ENCODE peak calls at places on chromosomes 3 and 15, in nine cellular contexts. One of them, this sample, is unnamed.

GRCh38 chr15:81301815-81302399 is 22.0 kb downstream of the STARD5 start:
- DNase-seq in activated CD4-positive, alpha-beta T cell treated with anti-CD3 and anti-CD28 coated beads, Interleukin-2, amount 50 U/mL, for 24 hours: no peak
- DNase-seq in pancreas: no peak
- DNase-seq in IMR-90: no peak
- DNase-seq in stimulated activated CD8-positive, alpha-beta memory T cell treated with anti-CD3 and anti-CD28 coated beads, Interleukin-2, amount 100 ng/mL, for 1 hour: no peak
- DNase-seq in LoVo: no peak
- DNase-seq in NCI-H1694: no peak
- DNase-seq in naive thymus-derived CD8-positive, alpha-beta T cell: no peak
- DNase-seq in HTR-8/SVneo: no peak
- DNase-seq in this sample: no peak

GRCh38 chr3:170608475-170608874 is 22.6 kb upstream of the SLC7A14 start:
- DNase-seq in activated CD4-positive, alpha-beta T cell treated with anti-CD3 and anti-CD28 coated beads, Interleukin-2, amount 50 U/mL, for 24 hours: no peak
- DNase-seq in pancreas: no peak
- DNase-seq in IMR-90: no peak
- DNase-seq in stimulated activated CD8-positive, alpha-beta memory T cell treated with anti-CD3 and anti-CD28 coated beads, Interleukin-2, amount 100 ng/mL, for 1 hour: no peak
- DNase-seq in LoVo: no peak
- DNase-seq in NCI-H1694: no peak
- DNase-seq in naive thymus-derived CD8-positive, alpha-beta T cell: no peak
- DNase-seq in HTR-8/SVneo: no peak
- DNase-seq in this sample: no peak

GRCh38 chr3:115785782-115786181 is 162.5 kb downstream of the GAP43 start:
- DNase-seq in activated CD4-positive, alpha-beta T cell treated with anti-CD3 and anti-CD28 coated beads, Interleukin-2, amount 50 U/mL, for 24 hours: no peak
- DNase-seq in pancreas: no peak
- DNase-seq in IMR-90: no peak
- DNase-seq in stimulated activated CD8-positive, alpha-beta memory T cell treated with anti-CD3 and anti-CD28 coated beads, Interleukin-2, amount 100 ng/mL, for 1 hour: no peak
- DNase-seq in LoVo: no peak
- DNase-seq in NCI-H1694: no peak
- DNase-seq in naive thymus-derived CD8-positive, alpha-beta T cell: no peak
- DNase-seq in HTR-8/SVneo: no peak
- DNase-seq in this sample: no peak

GRCh38 chr3:133089906-133090305 is 51.7 kb downstream of the TMEM108 start:
- DNase-seq in activated CD4-positive, alpha-beta T cell treated with anti-CD3 and anti-CD28 coated beads, Interleukin-2, amount 50 U/mL, for 24 hours: no peak
- DNase-seq in pancreas: no peak
- DNase-seq in IMR-90: no peak
- DNase-seq in stimulated activated CD8-positive, alpha-beta memory T cell treated with anti-CD3 and anti-CD28 coated beads, Interleukin-2, amount 100 ng/mL, for 1 hour: no peak
- DNase-seq in LoVo: no peak
- DNase-seq in NCI-H1694: no peak
- DNase-seq in naive thymus-derived CD8-positive, alpha-beta T cell: no peak
- DNase-seq in HTR-8/SVneo: no peak
- DNase-seq in this sample: no peak

GRCh38 chr15:55993804-55994539 is 560 bp upstream of the NEDD4 start:
- DNase-seq in activated CD4-positive, alpha-beta T cell treated with anti-CD3 and anti-CD28 coated beads, Interleukin-2, amount 50 U/mL, for 24 hours: no peak
- DNase-seq in pancreas: no peak
- DNase-seq in IMR-90: peak
- DNase-seq in stimulated activated CD8-positive, alpha-beta memory T cell treated with anti-CD3 and anti-CD28 coated beads, Interleukin-2, amount 100 ng/mL, for 1 hour: no peak
- DNase-seq in LoVo: no peak
- DNase-seq in NCI-H1694: no peak
- DNase-seq in naive thymus-derived CD8-positive, alpha-beta T cell: no peak
- DNase-seq in HTR-8/SVneo: peak
- DNase-seq in this sample: no peak

GRCh38 chr3:23806322-23807160 is 786 bp downstream of the UBE2E1 start:
- DNase-seq in activated CD4-positive, alpha-beta T cell treated with anti-CD3 and anti-CD28 coated beads, Interleukin-2, amount 50 U/mL, for 24 hours: no peak
- DNase-seq in pancreas: peak
- DNase-seq in IMR-90: no peak
- DNase-seq in stimulated activated CD8-positive, alpha-beta memory T cell treated with anti-CD3 and anti-CD28 coated beads, Interleukin-2, amount 100 ng/mL, for 1 hour: no peak
- DNase-seq in LoVo: no peak
- DNase-seq in NCI-H1694: no peak
- DNase-seq in naive thymus-derived CD8-positive, alpha-beta T cell: peak
- DNase-seq in HTR-8/SVneo: no peak
- DNase-seq in this sample: peak

GRCh38 chr3:126130081-126130855 is 46.3 kb upstream of the SLC41A3 start:
- DNase-seq in activated CD4-positive, alpha-beta T cell treated with anti-CD3 and anti-CD28 coated beads, Interleukin-2, amount 50 U/mL, for 24 hours: no peak
- DNase-seq in pancreas: peak
- DNase-seq in IMR-90: no peak
- DNase-seq in stimulated activated CD8-positive, alpha-beta memory T cell treated with anti-CD3 and anti-CD28 coated beads, Interleukin-2, amount 100 ng/mL, for 1 hour: no peak
- DNase-seq in LoVo: no peak
- DNase-seq in NCI-H1694: no peak
- DNase-seq in naive thymus-derived CD8-positive, alpha-beta T cell: no peak
- DNase-seq in HTR-8/SVneo: no peak
- DNase-seq in this sample: no peak

GRCh38 chr3:9399746-9400145 is 2.3 kb downstream of the SETD5 start:
- DNase-seq in activated CD4-positive, alpha-beta T cell treated with anti-CD3 and anti-CD28 coated beads, Interleukin-2, amount 50 U/mL, for 24 hours: no peak
- DNase-seq in pancreas: peak
- DNase-seq in IMR-90: peak
- DNase-seq in stimulated activated CD8-positive, alpha-beta memory T cell treated with anti-CD3 and anti-CD28 coated beads, Interleukin-2, amount 100 ng/mL, for 1 hour: no peak
- DNase-seq in LoVo: peak
- DNase-seq in NCI-H1694: peak
- DNase-seq in naive thymus-derived CD8-positive, alpha-beta T cell: no peak
- DNase-seq in HTR-8/SVneo: peak
- DNase-seq in this sample: no peak

GRCh38 chr3:171225698-171226097 is 199.2 kb upstream of the SLC2A2 start:
- DNase-seq in activated CD4-positive, alpha-beta T cell treated with anti-CD3 and anti-CD28 coated beads, Interleukin-2, amount 50 U/mL, for 24 hours: no peak
- DNase-seq in pancreas: no peak
- DNase-seq in IMR-90: peak
- DNase-seq in stimulated activated CD8-positive, alpha-beta memory T cell treated with anti-CD3 and anti-CD28 coated beads, Interleukin-2, amount 100 ng/mL, for 1 hour: no peak
- DNase-seq in LoVo: no peak
- DNase-seq in NCI-H1694: no peak
- DNase-seq in naive thymus-derived CD8-positive, alpha-beta T cell: no peak
- DNase-seq in HTR-8/SVneo: no peak
- DNase-seq in this sample: no peak

GRCh38 chr3:11679964-11680363 is 36.2 kb upstream of the VGLL4 start:
- DNase-seq in activated CD4-positive, alpha-beta T cell treated with anti-CD3 and anti-CD28 coated beads, Interleukin-2, amount 50 U/mL, for 24 hours: no peak
- DNase-seq in pancreas: no peak
- DNase-seq in IMR-90: no peak
- DNase-seq in stimulated activated CD8-positive, alpha-beta memory T cell treated with anti-CD3 and anti-CD28 coated beads, Interleukin-2, amount 100 ng/mL, for 1 hour: no peak
- DNase-seq in LoVo: no peak
- DNase-seq in NCI-H1694: no peak
- DNase-seq in naive thymus-derived CD8-positive, alpha-beta T cell: no peak
- DNase-seq in HTR-8/SVneo: no peak
- DNase-seq in this sample: no peak

GRCh38 chr3:98731720-98732238 is 31.4 kb upstream of the ST3GAL6 start:
- DNase-seq in activated CD4-positive, alpha-beta T cell treated with anti-CD3 and anti-CD28 coated beads, Interleukin-2, amount 50 U/mL, for 24 hours: no peak
- DNase-seq in pancreas: no peak
- DNase-seq in IMR-90: no peak
- DNase-seq in stimulated activated CD8-positive, alpha-beta memory T cell treated with anti-CD3 and anti-CD28 coated beads, Interleukin-2, amount 100 ng/mL, for 1 hour: no peak
- DNase-seq in LoVo: no peak
- DNase-seq in NCI-H1694: no peak
- DNase-seq in naive thymus-derived CD8-positive, alpha-beta T cell: no peak
- DNase-seq in HTR-8/SVneo: no peak
- DNase-seq in this sample: no peak

GRCh38 chr15:64460737-64461576 is 579 bp downstream of the ZNF609 start:
- DNase-seq in activated CD4-positive, alpha-beta T cell treated with anti-CD3 and anti-CD28 coated beads, Interleukin-2, amount 50 U/mL, for 24 hours: peak
- DNase-seq in pancreas: peak
- DNase-seq in IMR-90: peak
- DNase-seq in stimulated activated CD8-positive, alpha-beta memory T cell treated with anti-CD3 and anti-CD28 coated beads, Interleukin-2, amount 100 ng/mL, for 1 hour: no peak
- DNase-seq in LoVo: peak
- DNase-seq in NCI-H1694: peak
- DNase-seq in naive thymus-derived CD8-positive, alpha-beta T cell: no peak
- DNase-seq in HTR-8/SVneo: peak
- DNase-seq in this sample: peak

GRCh38 chr3:54858386-54858785 is 69.5 kb downstream of the LRTM1 start:
- DNase-seq in activated CD4-positive, alpha-beta T cell treated with anti-CD3 and anti-CD28 coated beads, Interleukin-2, amount 50 U/mL, for 24 hours: no peak
- DNase-seq in pancreas: no peak
- DNase-seq in IMR-90: no peak
- DNase-seq in stimulated activated CD8-positive, alpha-beta memory T cell treated with anti-CD3 and anti-CD28 coated beads, Interleukin-2, amount 100 ng/mL, for 1 hour: no peak
- DNase-seq in LoVo: no peak
- DNase-seq in NCI-H1694: no peak
- DNase-seq in naive thymus-derived CD8-positive, alpha-beta T cell: no peak
- DNase-seq in HTR-8/SVneo: no peak
- DNase-seq in this sample: no peak